ENCODE peak calls at places on chromosome 17, in six cellular contexts. P is GM12892, U is K562, E is HepG2, S is H1, L is GM12878. M is an unnamed sample.
A peak's percentile ranks its signal among the peaks of the same experiment; 100 is the strongest.

GRCh38 chr17:10737168-10737622 is 7.4 kb upstream of the TMEM220 start:
- DNase-seq in P (no peak), U (peak; percentile 37), E (peak; percentile 81), S (peak; percentile 66), L (no peak), M (no peak)

GRCh38 chr17:78230996-78231931 is at the start of gene TMEM235:
- DNase-seq in P (no peak), U (no peak), E (no peak), S (peak; percentile 65), L (no peak), M (no peak)

GRCh38 chr17:77696720-77697460 is 261.6 kb upstream of the TNRC6C start:
- DNase-seq in P (no peak), U (no peak), E (no peak), S (peak; percentile 63), L (no peak), M (no peak)

GRCh38 chr17:80619535-80620235 is 75.0 kb downstream of the RPTOR start:
- DNase-seq in P (no peak), U (no peak), E (no peak), S (no peak), L (no peak), M (no peak)

GRCh38 chr17:8869416-8869815 is 1.9 kb upstream of the PIK3R6 start:
- DNase-seq in P (no peak), U (no peak), E (no peak), S (no peak), L (no peak), M (no peak)

GRCh38 chr17:32551186-32551955 is 64.6 kb downstream of the CDK5R1 start:
- DNase-seq in P (no peak), U (no peak), E (no peak), S (no peak), L (peak; percentile 71), M (peak; percentile 35)

GRCh38 chr17:17822189-17822978 is 14.4 kb downstream of the SREBF1 start:
- DNase-seq in P (no peak), U (no peak), E (no peak), S (no peak), L (no peak), M (no peak)

GRCh38 chr17:6554871-6555330 is 1.5 kb downstream of the PITPNM3 start:
- DNase-seq in P (no peak), U (no peak), E (no peak), S (no peak), L (no peak), M (no peak)

GRCh38 chr17:63988741-63989621 is 9.2 kb upstream of the PRR29 start:
- DNase-seq in P (no peak), U (no peak), E (no peak), S (peak; percentile 64), L (no peak), M (no peak)

GRCh38 chr17:77304051-77304745 is 163.4 kb downstream of the SEC14L1 start:
- DNase-seq in P (no peak), U (no peak), E (no peak), S (no peak), L (no peak), M (no peak)

DNA sequence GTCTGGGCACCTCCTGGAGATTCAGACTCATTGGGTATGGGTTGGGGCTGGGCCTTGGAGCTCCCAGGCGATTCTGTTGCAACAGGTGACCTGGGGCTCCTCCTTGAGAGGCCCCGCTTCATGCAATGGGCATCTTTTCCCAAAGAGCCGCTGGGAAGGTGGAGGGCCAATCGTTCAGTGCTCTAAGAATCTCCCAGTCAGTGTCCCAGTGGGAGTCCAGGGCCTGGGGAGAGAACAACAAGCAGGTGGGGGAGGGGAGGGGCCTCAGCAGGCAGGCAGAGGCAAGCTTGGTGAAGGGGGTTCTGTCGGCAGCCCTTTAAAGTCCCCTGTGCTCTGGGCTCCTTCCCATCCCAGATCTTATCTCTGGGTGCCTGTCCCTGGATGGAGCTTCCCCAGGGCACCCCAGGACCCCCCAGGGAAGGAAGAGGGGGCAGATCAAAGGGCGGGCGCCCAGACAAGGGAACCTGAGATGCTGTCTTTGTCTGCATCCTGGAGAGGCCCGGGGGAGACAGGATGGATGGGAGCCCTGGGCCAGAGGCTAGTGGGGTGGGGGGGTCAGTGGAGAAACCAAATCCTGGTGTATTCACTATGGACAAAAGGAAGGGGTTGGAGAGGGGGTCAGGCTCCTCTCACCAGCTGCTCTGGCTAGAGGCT is 30.5 kb upstream of the NXPH3 start:
- DNase-seq in P (no peak), U (peak; percentile 6), E (no peak), S (no peak), L (no peak), M (no peak)
- TF ChIP-seq POLR2A in P (no peak), U (no peak), E (no peak), S (no peak), L (no peak), M (no peak)

GRCh38 chr17:82493517-82493840 is 26.1 kb upstream of the FOXK2 start:
- DNase-seq in P (no peak), U (no peak), E (no peak), S (no peak), L (no peak), M (no peak)

GRCh38 chr17:82495844-82496528 is 23.5 kb upstream of the FOXK2 start:
- DNase-seq in P (no peak), U (no peak), E (peak; percentile 48), S (peak; percentile 64), L (no peak), M (no peak)

GRCh38 chr17:82496529-82497434 is 22.8 kb upstream of the FOXK2 start:
- DNase-seq in P (peak; percentile 85), U (peak; percentile 91), E (no peak), S (peak; percentile 92), L (peak; percentile 78), M (peak; percentile 89)

GRCh38 chr17:82494236-82495055 is 25.1 kb upstream of the FOXK2 start:
- DNase-seq in P (peak; percentile 81), U (peak; percentile 91), E (peak; percentile 97), S (peak; percentile 96), L (peak; percentile 89), M (peak; percentile 86)

DNA sequence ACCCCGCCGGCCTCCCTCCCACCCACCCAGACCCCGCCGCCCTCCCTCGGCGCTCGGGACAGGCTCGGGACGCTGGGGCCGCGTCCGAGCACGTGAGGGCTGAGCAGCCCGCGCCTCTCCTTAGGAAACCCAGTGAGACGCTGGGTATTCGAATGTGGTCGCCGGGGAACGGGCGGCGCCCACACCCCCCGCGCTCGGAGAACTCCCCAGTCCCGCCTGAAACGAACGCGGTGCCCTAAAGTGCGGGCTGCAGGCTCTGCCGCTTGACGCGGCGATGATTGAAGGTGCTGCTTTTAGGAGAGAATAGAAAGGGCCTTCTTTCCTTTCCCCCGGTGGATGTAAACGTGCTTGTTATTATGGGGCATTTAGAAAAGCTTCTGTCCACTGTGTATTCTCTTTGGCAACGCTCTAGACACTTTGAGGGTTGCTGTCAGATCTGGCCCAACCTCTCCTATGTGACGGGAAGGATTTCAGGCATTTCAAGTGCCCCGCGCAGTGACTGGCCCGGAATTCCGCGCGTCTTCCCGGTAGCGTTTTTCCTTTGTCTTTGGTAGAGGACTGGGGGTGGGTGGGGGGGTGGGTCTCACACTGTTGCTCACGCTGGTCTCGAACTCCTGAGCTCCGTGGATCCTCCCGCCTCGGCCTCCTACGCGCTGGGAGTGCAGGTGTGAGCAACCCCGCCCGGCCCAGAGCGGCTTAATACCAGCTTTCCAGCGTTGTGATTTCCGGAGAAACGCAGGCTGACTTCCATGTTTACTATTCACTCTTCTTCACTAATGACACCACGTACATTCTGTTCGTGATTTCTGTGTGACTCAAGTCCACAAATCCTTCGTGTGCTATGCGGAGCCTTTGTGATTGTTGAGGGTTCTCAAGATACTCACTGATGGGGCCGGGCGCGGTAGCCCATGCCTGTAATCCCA is 21.8 kb upstream of the FOXK2 start:
- DNase-seq in P (no peak), U (no peak), E (no peak), S (peak; percentile 68), L (no peak), M (no peak)
- TF ChIP-seq TAF1 in P (no peak), U (no peak), E (no peak), S (no peak), L (no peak), M (no peak)

DNA sequence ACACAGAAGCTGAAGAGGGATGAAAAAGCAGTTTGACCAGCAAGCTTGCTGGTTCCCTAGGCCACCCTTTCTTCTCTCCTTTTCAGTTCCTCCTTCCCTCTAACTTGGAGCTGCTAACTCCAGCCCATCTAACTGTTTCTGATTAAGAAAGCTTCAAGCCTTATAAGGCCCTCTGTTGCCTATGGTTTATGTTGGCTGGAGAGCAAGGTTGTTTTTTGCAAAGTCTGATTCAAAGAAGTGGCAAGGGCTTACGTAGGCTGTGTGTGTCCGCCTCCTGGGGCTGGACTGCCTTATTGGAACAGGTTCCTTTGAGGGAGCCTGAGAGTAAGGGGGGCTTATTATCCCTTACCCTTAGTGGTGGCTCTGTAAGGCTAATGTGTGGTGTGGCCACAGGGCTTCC is 7.1 kb downstream of the AKAP1 start:
- DNase-seq in P (no peak), U (no peak), E (no peak), S (no peak), L (no peak), M (no peak)
- TF ChIP-seq POLR2A in P (no peak), U (no peak), E (no peak), S (no peak), L (no peak), M (no peak)

GRCh38 chr17:2239882-2240430 is 63.6 kb downstream of the SMG6 start:
- DNase-seq in P (peak; percentile 56), U (no peak), E (no peak), S (no peak), L (peak; percentile 85), M (no peak)
- TF ChIP-seq TAF1 in P (no peak), U (no peak), E (no peak), S (no peak), L (peak; percentile 22), M (peak; percentile 24)

DNA sequence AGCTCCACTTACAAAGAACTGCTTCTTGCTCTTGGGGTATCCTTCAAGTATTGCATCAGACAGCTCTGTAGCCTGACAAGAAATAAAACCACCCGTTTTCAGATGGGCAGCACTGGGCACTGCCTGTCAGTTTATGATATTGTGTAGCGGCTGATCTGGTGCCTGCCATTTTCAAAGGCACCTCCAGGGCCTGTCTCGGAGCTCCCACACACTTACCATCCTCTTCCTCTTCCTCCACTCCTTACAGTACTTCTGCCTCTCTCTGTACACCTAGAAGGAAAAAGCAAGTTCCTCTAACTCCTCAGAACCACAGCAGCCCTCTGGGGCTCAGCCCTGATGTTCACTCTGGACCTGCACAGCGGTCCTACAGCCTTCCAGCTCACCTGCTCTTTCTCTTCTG is 4.4 kb downstream of the PSMC3IP start:
- DNase-seq in P (no peak), U (no peak), E (no peak), S (no peak), L (no peak), M (no peak)
- TF ChIP-seq POLR2A in P (no peak), U (peak; percentile 41), E (no peak), S (no peak), L (no peak), M (no peak)

GRCh38 chr17:27497696-27498095 is 41.4 kb downstream of the KSR1 start:
- DNase-seq in P (no peak), U (no peak), E (no peak), S (no peak), L (no peak), M (no peak)

GRCh38 chr17:27498615-27499316 is 42.5 kb downstream of the KSR1 start:
- DNase-seq in P (no peak), U (no peak), E (no peak), S (no peak), L (no peak), M (no peak)

GRCh38 chr17:27502526-27503324 is 46.5 kb downstream of the KSR1 start:
- DNase-seq in P (no peak), U (no peak), E (no peak), S (no peak), L (no peak), M (no peak)

GRCh38 chr17:27496971-27497370 is 40.7 kb downstream of the KSR1 start:
- DNase-seq in P (no peak), U (no peak), E (no peak), S (no peak), L (no peak), M (no peak)

GRCh38 chr17:27499451-27500265 is 43.4 kb downstream of the KSR1 start:
- DNase-seq in P (no peak), U (no peak), E (no peak), S (no peak), L (no peak), M (no peak)
- TF ChIP-seq TAF1 in P (no peak), U (no peak), E (no peak), S (no peak), L (no peak), M (no peak)

M was measured in GM12891.